ENCODE peak calls at places on chromosomes 13 and 19, in seven cellular contexts. X is fibroblast of pulmonary artery, B is cardiac muscle cell, S is dorsolateral prefrontal cortex, I is mesothelial cell of epicardium, T is thyroid gland, H is HCT116. A is an unnamed sample.

GRCh38 chr13:32016119-32016518 is 15.5 kb upstream of the FRY start:
- DNase-seq in X (no peak), B (no peak), S (no peak), I (no peak), T (no peak), H (no peak), A (no peak)

GRCh38 chr13:109336730-109337129 is 449.7 kb downstream of the IRS2 start:
- DNase-seq in X (peak; percentile 77), B (no peak), S (no peak), I (no peak), T (peak; percentile 13), H (no peak), A (no peak)

GRCh38 chr13:31209172-31209818 is 9.5 kb downstream of the B3GLCT start:
- DNase-seq in X (peak; percentile 67), B (peak; percentile 79), S (no peak), I (no peak), T (peak; percentile 66), H (no peak), A (no peak)

GRCh38 chr13:27133889-27134288 is 37.7 kb downstream of the USP12 start:
- DNase-seq in X (no peak), B (no peak), S (no peak), I (no peak), T (no peak), H (no peak), A (no peak)

GRCh38 chr13:27997904-27998522 is 9.5 kb upstream of the URAD start:
- DNase-seq in X (peak; percentile 43), B (peak; percentile 81), S (no peak), I (no peak), T (peak; percentile 45), H (peak; percentile 70), A (no peak)

GRCh38 chr13:26132756-26133155 is 80.9 kb upstream of the SHISA2 start:
- DNase-seq in X (peak; percentile 46), B (no peak), S (no peak), I (no peak), T (no peak), H (no peak), A (no peak)

GRCh38 chr13:33782631-33783030 is 35.3 kb upstream of the RFC3 start:
- DNase-seq in X (no peak), B (no peak), S (no peak), I (no peak), T (no peak), H (no peak), A (no peak)

GRCh38 chr19:43774103-43774939 is 6.5 kb downstream of the KCNN4 start:
- DNase-seq in X (peak; percentile 57), B (peak; percentile 86), S (peak; percentile 56), I (peak; percentile 65), T (peak; percentile 18), H (no peak), A (no peak)

GRCh38 chr13:30375436-30375835 is 46.9 kb upstream of the UBE2L5 start:
- DNase-seq in X (no peak), B (no peak), S (no peak), I (no peak), T (peak; percentile 39), H (no peak), A (no peak)

GRCh38 chr19:1222394-1222793 is 15.4 kb downstream of the CBARP start:
- DNase-seq in X (no peak), B (no peak), S (no peak), I (no peak), T (no peak), H (no peak), A (no peak)
- TF ChIP-seq CTCF in X (peak; percentile 7), B (peak; percentile 6), S (no peak), I (no peak), T (no peak), H (peak; percentile 36), A (no peak)

GRCh38 chr19:49574206-49574755 is 6.1 kb downstream of the NOSIP start:
- DNase-seq in X (no peak), B (no peak), S (no peak), I (no peak), T (no peak), H (no peak), A (no peak)

GRCh38 chr19:49573451-49573850 is 6.9 kb downstream of the NOSIP start:
- DNase-seq in X (no peak), B (no peak), S (no peak), I (no peak), T (no peak), H (no peak), A (no peak)

GRCh38 chr19:49570138-49570856 is 10.1 kb downstream of the NOSIP start:
- DNase-seq in X (peak; percentile 92), B (peak; percentile 91), S (no peak), I (no peak), T (peak; percentile 55), H (peak; percentile 83), A (no peak)

GRCh38 chr19:49573009-49573408 is 7.3 kb downstream of the NOSIP start:
- DNase-seq in X (no peak), B (no peak), S (no peak), I (no peak), T (no peak), H (no peak), A (no peak)

GRCh38 chr19:49570997-49571676 is 9.2 kb downstream of the NOSIP start:
- DNase-seq in X (no peak), B (peak; percentile 57), S (no peak), I (no peak), T (no peak), H (no peak), A (no peak)
- TF ChIP-seq CTCF in X (no peak), B (no peak), S (peak; percentile 22), I (no peak), T (no peak), H (peak; percentile 1), A (no peak)

GRCh38 chr13:106375085-106375484 is 160.4 kb downstream of the EFNB2 start:
- DNase-seq in X (no peak), B (no peak), S (no peak), I (no peak), T (no peak), H (no peak), A (no peak)

GRCh38 chr13:106374631-106375030 is 160.8 kb downstream of the EFNB2 start:
- DNase-seq in X (no peak), B (no peak), S (no peak), I (no peak), T (no peak), H (no peak), A (no peak)

GRCh38 chr13:106378263-106378662 is 157.2 kb downstream of the EFNB2 start:
- DNase-seq in X (no peak), B (no peak), S (no peak), I (no peak), T (no peak), H (no peak), A (no peak)

GRCh38 chr13:106377341-106377740 is 158.1 kb downstream of the EFNB2 start:
- DNase-seq in X (no peak), B (no peak), S (no peak), I (no peak), T (no peak), H (no peak), A (no peak)

DNA sequence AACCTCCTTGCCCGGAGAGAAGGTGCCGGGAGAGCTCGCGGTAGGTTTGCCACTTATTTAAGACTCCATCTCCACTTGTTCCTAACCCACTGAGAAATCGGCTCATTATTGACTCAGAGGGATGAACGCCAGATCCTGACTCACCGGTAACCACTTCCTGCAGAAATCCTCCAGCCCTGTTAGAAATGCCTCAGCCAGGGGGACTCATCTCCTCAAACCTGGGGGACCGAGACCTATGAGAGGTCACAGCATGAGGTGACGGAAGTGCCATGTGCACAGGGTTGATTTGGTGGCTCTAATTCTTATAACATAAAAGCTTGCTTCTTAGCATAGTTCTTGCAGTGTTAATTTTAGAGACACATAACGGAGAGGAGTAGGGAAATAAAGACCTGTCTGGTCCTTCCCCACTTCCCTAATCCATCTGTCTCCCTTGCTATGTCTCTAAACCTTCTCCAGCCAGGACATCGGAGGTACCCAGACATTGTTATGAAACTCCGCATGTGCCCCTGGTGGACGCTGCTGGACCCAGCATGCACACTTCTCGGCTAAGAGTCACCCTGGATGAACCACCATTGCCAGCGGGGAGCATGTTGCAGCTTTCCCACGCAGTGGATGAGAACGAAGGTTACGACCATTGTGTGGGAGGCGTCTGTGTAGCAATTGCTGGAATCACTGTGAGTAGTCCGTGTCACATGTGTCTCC is 158.9 kb downstream of the EFNB2 start:
- DNase-seq in X (peak; percentile 92), B (no peak), S (no peak), I (no peak), T (no peak), H (peak; percentile 86), A (no peak)
- TF ChIP-seq CTCF in X (peak; percentile 14), B (peak; percentile 44), S (no peak), I (no peak), T (no peak), H (peak; percentile 69), A (no peak)

GRCh38 chr13:91574756-91575155 is 176.3 kb downstream of the GPC5 start:
- DNase-seq in X (peak; percentile 13), B (no peak), S (no peak), I (no peak), T (no peak), H (no peak), A (no peak)

GRCh38 chr13:91572944-91573535 is 174.6 kb downstream of the GPC5 start:
- DNase-seq in X (no peak), B (no peak), S (no peak), I (no peak), T (no peak), H (no peak), A (no peak)

GRCh38 chr13:91579320-91579719 is 180.9 kb downstream of the GPC5 start:
- DNase-seq in X (no peak), B (no peak), S (no peak), I (no peak), T (no peak), H (no peak), A (no peak)

GRCh38 chr13:91572439-91572838 is 174.0 kb downstream of the GPC5 start:
- DNase-seq in X (no peak), B (no peak), S (no peak), I (no peak), T (no peak), H (no peak), A (no peak)

DNA sequence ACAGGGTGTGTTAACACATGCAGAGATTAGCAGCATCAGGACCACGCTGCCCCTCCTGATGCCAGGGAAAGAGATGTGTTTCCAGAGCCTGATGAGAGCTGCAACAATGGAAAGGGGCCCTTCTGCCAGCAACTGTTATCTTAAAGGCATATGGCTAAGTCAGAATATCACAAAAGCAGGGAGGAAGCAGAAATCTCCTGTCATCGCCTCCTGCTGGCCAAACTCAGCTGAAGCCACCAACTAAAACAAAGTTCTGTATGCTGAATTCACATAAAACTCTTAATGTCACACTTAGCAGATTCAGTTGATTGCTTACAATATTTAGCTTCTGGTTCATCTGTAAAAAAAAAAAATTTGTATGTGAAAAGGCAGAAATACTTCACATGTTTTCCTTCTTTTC is 178.2 kb downstream of the GPC5 start:
- DNase-seq in X (no peak), B (peak; percentile 10), S (no peak), I (no peak), T (no peak), H (no peak), A (no peak)
- TF ChIP-seq CTCF in X (no peak), B (no peak), S (no peak), I (peak; percentile 13), T (no peak), H (no peak), A (no peak)

DNA sequence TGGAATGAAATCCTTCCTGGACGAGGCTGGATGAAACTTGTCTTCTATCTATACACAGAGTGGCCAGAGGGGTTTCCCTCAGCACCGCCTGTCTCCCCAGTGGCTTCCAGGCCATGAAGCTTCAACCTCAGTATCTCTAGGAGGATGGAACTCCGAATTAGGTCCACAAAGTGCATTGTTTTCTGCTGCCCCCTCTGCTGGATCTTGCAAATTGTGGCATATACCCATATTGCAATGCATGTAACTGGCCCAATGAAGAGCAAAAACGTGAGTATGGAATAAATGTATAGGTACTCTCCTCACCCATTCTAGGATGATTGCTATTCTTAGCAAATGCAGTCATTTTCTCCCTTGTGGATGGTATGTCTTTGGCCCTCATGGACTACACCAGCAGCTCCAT is 14.7 kb upstream of the LILRB4 start:
- DNase-seq in X (no peak), B (no peak), S (no peak), I (no peak), T (no peak), H (no peak), A (no peak)
- TF ChIP-seq CTCF in X (no peak), B (no peak), S (no peak), I (no peak), T (no peak), H (peak; percentile 4), A (no peak)